ENCODE peak calls at places on chromosomes 12 and 14, in nine cellular contexts. A is kidney tubule cell; S is NCI-H2171; V is NCI-H748 treated with DMSO at 0.1 percent for 48 hours; U is activated T-cell treated with anti-CD3 and anti-CD28 coated beads, Interleukin-2, amount 50 U/mL, for 48 hours; I is left ventricle myocardium inferior; X is colonic mucosa; R is left colon; E is NCI-H1436. N is an unnamed sample.

GRCh38 chr14:38546932-38547551 is 291.1 kb upstream of the CLEC14A start:
- DNase-seq in U (no peak), R (no peak), V (no peak), X (no peak), E (no peak), A (no peak), I (no peak), S (no peak), N (no peak)

GRCh38 chr12:64610092-64610659 is at the start of gene RASSF3:
- DNase-seq in U (peak; percentile 78), I (peak; percentile 77), A (peak; percentile 86), E (peak; percentile 48), R (peak; percentile 83), V (peak; percentile 42), S (peak; percentile 59), X (peak; percentile 81), N (peak; percentile 73)

GRCh38 chr12:3313066-3313465 is 177.9 kb upstream of the PRMT8 start:
- DNase-seq in U (no peak), X (no peak), I (no peak), V (no peak), A (peak; percentile 77), S (no peak), E (no peak), R (no peak), N (no peak)

GRCh38 chr12:52965337-52965731 is 16.4 kb downstream of the KRT18 start:
- DNase-seq in U (no peak), R (no peak), A (no peak), I (no peak), S (no peak), X (no peak), E (no peak), V (no peak), N (no peak)

GRCh38 chr14:92982941-92983340 is 60.0 kb downstream of the CHGA start:
- DNase-seq in V (no peak), R (no peak), X (no peak), E (no peak), U (no peak), I (no peak), S (no peak), A (peak; percentile 55), N (no peak)

GRCh38 chr12:31369712-31370521 is 44.0 kb upstream of the SINHCAF start:
- DNase-seq in I (peak; percentile 19), A (peak; percentile 63), E (no peak), V (peak; percentile 2), U (no peak), S (no peak), R (peak; percentile 58), X (peak; percentile 68), N (peak; percentile 74)

GRCh38 chr12:89800435-89800834 is 91.8 kb upstream of the ATP2B1 start:
- DNase-seq in I (no peak), X (no peak), U (no peak), R (no peak), E (no peak), V (no peak), S (no peak), A (no peak), N (no peak)

GRCh38 chr12:34290191-34290995 is 268.1 kb downstream of the ALG10 start:
- DNase-seq in R (no peak), A (no peak), U (no peak), X (no peak), I (peak; percentile 6), V (no peak), S (no peak), E (no peak), N (no peak)

GRCh38 chr14:59238242-59238641 is 49.8 kb downstream of the DAAM1 start:
- DNase-seq in I (no peak), V (no peak), R (no peak), S (no peak), X (no peak), E (no peak), U (no peak), A (no peak), N (no peak)

GRCh38 chr14:57871487-57872080 is 5.7 kb upstream of the SLC35F4 start:
- DNase-seq in U (peak; percentile 25), R (no peak), E (peak; percentile 17), S (no peak), A (peak; percentile 81), I (no peak), X (no peak), V (peak; percentile 10), N (peak; percentile 23)

GRCh38 chr14:92670177-92670576 is 78.2 kb downstream of the LGMN start:
- DNase-seq in E (no peak), U (no peak), I (no peak), A (no peak), R (no peak), X (no peak), S (peak; percentile 83), V (no peak), N (no peak)

GRCh38 chr14:91067186-91067585 is 6.7 kb upstream of the RPS6KA5 start:
- DNase-seq in I (no peak), V (no peak), A (no peak), R (no peak), E (no peak), X (no peak), S (no peak), U (no peak), N (no peak)

GRCh38 chr12:34294137-34294536 is 271.8 kb downstream of the ALG10 start:
- DNase-seq in V (no peak), S (no peak), X (no peak), E (no peak), R (no peak), I (no peak), A (no peak), U (no peak), N (no peak)

GRCh38 chr12:123950476-123951169 is 22.0 kb downstream of the CCDC92 start:
- DNase-seq in S (no peak), R (no peak), I (no peak), U (no peak), A (no peak), V (no peak), E (no peak), X (no peak), N (no peak)

GRCh38 chr12:109331546-109331945 is 16.2 kb upstream of the MYO1H start:
- DNase-seq in V (no peak), X (no peak), E (no peak), A (no peak), R (no peak), I (no peak), U (no peak), S (no peak), N (no peak)

GRCh38 chr12:40016960-40017359 is 88.9 kb downstream of the SLC2A13 start:
- DNase-seq in S (no peak), U (no peak), X (peak; percentile 36), A (peak; percentile 51), E (no peak), V (no peak), I (no peak), R (no peak), N (no peak)

GRCh38 chr12:29229937-29230336 is 80.9 kb downstream of the FAR2 start:
- DNase-seq in A (no peak), I (no peak), R (no peak), U (no peak), E (no peak), S (no peak), X (no peak), V (no peak), N (no peak)

GRCh38 chr12:42343721-42344120 is 17.8 kb downstream of the PPHLN1 start:
- DNase-seq in X (no peak), V (no peak), U (no peak), I (no peak), E (no peak), R (no peak), A (no peak), S (no peak), N (no peak)

GRCh38 chr12:11656550-11656949 is 7.1 kb downstream of the ETV6 start:
- DNase-seq in X (no peak), I (no peak), E (no peak), V (no peak), U (no peak), S (no peak), R (no peak), A (peak; percentile 53), N (no peak)

GRCh38 chr12:112978163-112979081 is at the start of gene OAS2:
- DNase-seq in I (peak; percentile 40), U (peak; percentile 81), S (no peak), A (peak; percentile 63), V (no peak), R (peak; percentile 59), E (no peak), X (peak; percentile 61), N (peak; percentile 47)

GRCh38 chr12:57031228-57031670 is 14.9 kb upstream of the TAC3 start:
- DNase-seq in E (peak; percentile 87), R (no peak), X (peak; percentile 42), U (no peak), S (peak; percentile 75), I (no peak), A (peak; percentile 21), V (peak; percentile 34), N (no peak)

GRCh38 chr12:131916306-131917138 is 12.6 kb upstream of the PUS1 start:
- DNase-seq in S (no peak), U (no peak), X (no peak), A (no peak), V (no peak), E (no peak), R (no peak), I (no peak), N (no peak)

GRCh38 chr12:95201056-95201670 is 16.1 kb downstream of the FGD6 start:
- DNase-seq in R (peak; percentile 16), V (no peak), X (peak; percentile 67), S (no peak), I (no peak), U (no peak), E (no peak), A (no peak), N (no peak)

GRCh38 chr14:24339284-24340151 is at the start of gene RIPK3:
- DNase-seq in U (peak; percentile 80), A (peak; percentile 36), I (peak; percentile 47), V (no peak), S (no peak), R (peak; percentile 89), X (peak; percentile 93), E (no peak), N (peak; percentile 69)

GRCh38 chr14:89681086-89682018 is 264.3 kb upstream of the FOXN3 start:
- DNase-seq in I (no peak), E (no peak), S (no peak), X (no peak), R (no peak), A (no peak), V (no peak), U (peak; percentile 71), N (peak; percentile 59)

GRCh38 chr12:63989301-63989845 is 144.9 kb downstream of the SRGAP1 start:
- DNase-seq in U (no peak), A (peak; percentile 85), I (no peak), X (no peak), E (no peak), R (no peak), V (no peak), S (no peak), N (no peak)

GRCh38 chr12:56629459-56630179 is 507 bp downstream of the BAZ2A start:
- DNase-seq in A (no peak), S (no peak), E (no peak), U (peak; percentile 60), X (peak; percentile 50), I (peak; percentile 34), V (no peak), R (peak; percentile 42), N (no peak)

GRCh38 chr12:1880876-1881275 is 37.6 kb downstream of the CACNA2D4 start:
- DNase-seq in R (no peak), E (no peak), U (no peak), X (peak; percentile 7), A (no peak), V (no peak), S (no peak), I (no peak), N (no peak)

GRCh38 chr14:60867503-60868172 is 113.2 kb downstream of the TRMT5 start:
- DNase-seq in E (no peak), U (no peak), V (no peak), A (no peak), I (no peak), X (no peak), R (no peak), S (no peak), N (no peak)

GRCh38 chr14:70901218-70901772 is 6.0 kb upstream of the PCNX1 start:
- DNase-seq in V (no peak), A (peak; percentile 51), E (no peak), R (no peak), S (no peak), U (no peak), I (no peak), X (no peak), N (no peak)

GRCh38 chr12:14396071-14396470 is 30.6 kb downstream of the ATF7IP start:
- DNase-seq in X (no peak), U (no peak), S (no peak), R (no peak), A (no peak), E (no peak), V (no peak), I (no peak), N (no peak)